ENCODE peak calls at places on chromosome 1, in six cellular contexts. A is lower lobe of right lung, B is T-helper 17 cell, S is activated B cell treated with CpG ODN at 0.5 μM for 24 hours, N is upper lobe of right lung, H is aorta. X is an unnamed sample.

GRCh38 chr1:110390692-110391232 is at the start of gene SLC16A4:
- ATAC-seq in A (peak; percentile 90), B (no peak), S (no peak), N (peak; percentile 78), H (peak; percentile 88), X (no peak)

GRCh38 chr1:47229031-47229831 is 2.8 kb downstream of the TAL1 start:
- ATAC-seq in A (no peak), B (no peak), S (no peak), N (no peak), H (no peak), X (no peak)

GRCh38 chr1:220926146-220926545 is 46.9 kb downstream of the HLX start:
- ATAC-seq in A (no peak), B (no peak), S (no peak), N (no peak), H (no peak), X (no peak)

GRCh38 chr1:78255849-78256248 is 210.1 kb downstream of the GIPC2 start:
- ATAC-seq in A (no peak), B (no peak), S (no peak), N (no peak), H (peak; percentile 53), X (no peak)

GRCh38 chr1:192566657-192567056 is 8.9 kb upstream of the RGS1 start:
- ATAC-seq in A (peak; percentile 54), B (no peak), S (no peak), N (peak; percentile 72), H (no peak), X (no peak)

GRCh38 chr1:156082111-156083091 is at the start of gene MEX3A:
- ATAC-seq in A (peak; percentile 89), B (peak; percentile 86), S (peak; percentile 88), N (peak; percentile 80), H (peak; percentile 89), X (peak; percentile 67)

GRCh38 chr1:77039739-77040138 is 172.5 kb downstream of the ST6GALNAC5 start:
- ATAC-seq in A (peak; percentile 61), B (no peak), S (no peak), N (peak; percentile 58), H (no peak), X (peak; percentile 77)

GRCh38 chr1:161219078-161219892 is 4.1 kb downstream of the APOA2 start:
- ATAC-seq in A (no peak), B (no peak), S (no peak), N (no peak), H (no peak), X (no peak)